ENCODE peak calls at places on chromosome X, in eight cellular contexts. W is anterior cingulate cortex; Z is RKO; C is astrocyte; X is activated CD8-positive, alpha-beta memory T cell treated with anti-CD3 and anti-CD28 coated beads for 48 hours; Q is MCF 10A; L is sciatic nerve; D is IMR-90. A is an unnamed sample.

GRCh38 chrX:25531096-25531495 is 515.3 kb upstream of the ARX start:
- DNase-seq in W (no peak), Z (peak; percentile 58), C (no peak), X (no peak), Q (peak; percentile 39), L (no peak), D (peak; percentile 41), A (no peak)

GRCh38 chrX:135707880-135708279 is 5.6 kb upstream of the CT45A1 start:
- DNase-seq in W (no peak), Z (peak; percentile 45), C (no peak), X (peak; percentile 42), Q (peak; percentile 45), L (no peak), D (no peak), A (no peak)

GRCh38 chrX:685120-686032 is 54.8 kb downstream of the SHOX start:
- DNase-seq in W (no peak), Z (no peak), C (no peak), X (no peak), Q (no peak), L (no peak), D (no peak), A (no peak)

GRCh38 chrX:73840120-73840924 is 277.3 kb downstream of the CHIC1 start:
- DNase-seq in W (no peak), Z (no peak), C (no peak), X (no peak), Q (no peak), L (no peak), D (no peak), A (no peak)

GRCh38 chrX:19560611-19561010 is 45.3 kb upstream of the MAP3K15 start:
- DNase-seq in W (no peak), Z (no peak), C (peak; percentile 8), X (no peak), Q (peak; percentile 8), L (no peak), D (peak; percentile 8), A (no peak)

GRCh38 chrX:149372861-149373260 is 132.2 kb downstream of the IDS start:
- DNase-seq in W (no peak), Z (no peak), C (peak; percentile 28), X (no peak), Q (peak; percentile 77), L (no peak), D (no peak), A (no peak)

GRCh38 chrX:78103001-78103634 is 930 bp upstream of the PGK1 start:
- DNase-seq in W (no peak), Z (no peak), C (no peak), X (no peak), Q (no peak), L (no peak), D (no peak), A (no peak)

GRCh38 chrX:17580529-17581155 is 156.7 kb upstream of the SCML1 start:
- DNase-seq in W (no peak), Z (no peak), C (peak; percentile 86), X (no peak), Q (no peak), L (no peak), D (peak; percentile 74), A (no peak)

GRCh38 chrX:71542411-71542810 is 9.5 kb downstream of the OGT start:
- DNase-seq in W (no peak), Z (peak; percentile 20), C (peak; percentile 51), X (no peak), Q (peak; percentile 64), L (no peak), D (peak; percentile 77), A (no peak)

GRCh38 chrX:54639018-54639345 is 109.0 kb downstream of the GNL3L start:
- DNase-seq in W (no peak), Z (no peak), C (no peak), X (no peak), Q (no peak), L (no peak), D (no peak), A (no peak)

GRCh38 chrX:80285131-80285773 is 135.0 kb upstream of the TENT5D start:
- DNase-seq in W (no peak), Z (peak; percentile 67), C (no peak), X (no peak), Q (peak; percentile 49), L (no peak), D (peak; percentile 1), A (no peak)

GRCh38 chrX:39204945-39205344 is 403.7 kb downstream of the MID1IP1 start:
- DNase-seq in W (no peak), Z (no peak), C (no peak), X (no peak), Q (no peak), L (no peak), D (no peak), A (no peak)

GRCh38 chrX:38726596-38726995 is 74.7 kb upstream of the MID1IP1 start:
- DNase-seq in W (no peak), Z (no peak), C (no peak), X (no peak), Q (peak; percentile 30), L (no peak), D (no peak), A (no peak)

GRCh38 chrX:15686818-15687685 is 22.4 kb upstream of the CLTRN start:
- DNase-seq in W (peak; percentile 1), Z (peak; percentile 73), C (peak; percentile 18), X (no peak), Q (peak; percentile 78), L (no peak), D (peak; percentile 61), A (no peak)

GRCh38 chrX:74514384-74514783 is 93.1 kb downstream of the SLC16A2 start:
- DNase-seq in W (no peak), Z (no peak), C (no peak), X (no peak), Q (peak; percentile 13), L (no peak), D (no peak), A (no peak)

GRCh38 chrX:11451133-11451532 is 157.9 kb downstream of the AMELX start:
- DNase-seq in W (no peak), Z (no peak), C (no peak), X (no peak), Q (no peak), L (no peak), D (no peak), A (no peak)

GRCh38 chrX:17206584-17206983 is 168.4 kb upstream of the NHS start:
- DNase-seq in W (no peak), Z (no peak), C (no peak), X (no peak), Q (no peak), L (no peak), D (no peak), A (no peak)

GRCh38 chrX:68757331-68757730 is 71.5 kb upstream of the EFNB1 start:
- DNase-seq in W (no peak), Z (no peak), C (no peak), X (no peak), Q (no peak), L (no peak), D (no peak), A (no peak)

GRCh38 chrX:132748909-132749308 is 209.5 kb downstream of the HS6ST2 start:
- DNase-seq in W (no peak), Z (no peak), C (no peak), X (no peak), Q (no peak), L (no peak), D (no peak), A (no peak)

GRCh38 chrX:118717703-118718391 is 9.6 kb upstream of the IL13RA1 start:
- DNase-seq in W (no peak), Z (no peak), C (no peak), X (no peak), Q (no peak), L (no peak), D (no peak), A (no peak)

GRCh38 chrX:19760841-19761512 is 126.4 kb downstream of the SH3KBP1 start:
- DNase-seq in W (no peak), Z (no peak), C (no peak), X (no peak), Q (no peak), L (no peak), D (no peak), A (no peak)

GRCh38 chrX:136822337-136823095 is 41.8 kb upstream of the ARHGEF6 start:
- DNase-seq in W (no peak), Z (no peak), C (no peak), X (no peak), Q (peak; percentile 43), L (no peak), D (no peak), A (no peak)

GRCh38 chrX:53440101-53440500 is 5.9 kb upstream of the HSD17B10 start:
- DNase-seq in W (no peak), Z (peak; percentile 51), C (no peak), X (no peak), Q (no peak), L (no peak), D (no peak), A (no peak)

GRCh38 chrX:104137496-104137895 is 19.3 kb downstream of the SLC25A53 start:
- DNase-seq in W (no peak), Z (peak; percentile 37), C (peak; percentile 12), X (no peak), Q (no peak), L (no peak), D (no peak), A (no peak)

GRCh38 chrX:133495464-133496391 is 80.4 kb upstream of the GPC4 start:
- DNase-seq in W (no peak), Z (no peak), C (peak; percentile 80), X (no peak), Q (peak; percentile 8), L (peak; percentile 86), D (peak; percentile 26), A (peak; percentile 18)

GRCh38 chrX:18354369-18355329 is at the start of gene SCML2:
- DNase-seq in W (peak; percentile 1), Z (no peak), C (peak; percentile 12), X (no peak), Q (peak; percentile 17), L (no peak), D (peak; percentile 21), A (no peak)

GRCh38 chrX:49701948-49702347 is 6.2 kb upstream of the PAGE1 start:
- DNase-seq in W (no peak), Z (no peak), C (no peak), X (no peak), Q (no peak), L (no peak), D (no peak), A (no peak)

GRCh38 chrX:39936886-39937770 is 160.6 kb downstream of the BCOR start:
- DNase-seq in W (no peak), Z (no peak), C (no peak), X (no peak), Q (no peak), L (no peak), D (no peak), A (no peak)

GRCh38 chrX:125202486-125203378 is 116.9 kb upstream of the TEX13C start:
- DNase-seq in W (no peak), Z (no peak), C (no peak), X (no peak), Q (no peak), L (no peak), D (no peak), A (no peak)

GRCh38 chrX:45771560-45772340 is 571.1 kb upstream of the DIPK2B start:
- DNase-seq in W (no peak), Z (peak; percentile 89), C (peak; percentile 64), X (no peak), Q (no peak), L (no peak), D (peak; percentile 80), A (no peak)

GRCh38 chrX:34656842-34657780 is at the start of gene TMEM47:
- DNase-seq in W (peak; percentile 29), Z (no peak), C (peak; percentile 44), X (no peak), Q (peak; percentile 73), L (peak; percentile 80), D (peak; percentile 70), A (peak; percentile 91)

GRCh38 chrX:46836701-46837542 is at the start of gene RP2:
- DNase-seq in W (peak; percentile 87), Z (peak; percentile 92), C (peak; percentile 91), X (peak; percentile 50), Q (peak; percentile 91), L (peak; percentile 91), D (peak; percentile 92), A (peak; percentile 88)

GRCh38 chrX:130105226-130105625 is 5.1 kb downstream of the ELF4 start:
- DNase-seq in W (no peak), Z (no peak), C (no peak), X (no peak), Q (peak; percentile 29), L (no peak), D (no peak), A (no peak)

GRCh38 chrX:70359458-70359857 is 63.7 kb upstream of the GDPD2 start:
- DNase-seq in W (no peak), Z (no peak), C (no peak), X (no peak), Q (no peak), L (no peak), D (no peak), A (no peak)